ENCODE peak calls at places on chromosomes 5 and 9, in five cellular contexts. X is iPS DF 6.9; O is NT2/D1; V is CD8-positive, alpha-beta memory T cell; B is testis. L is an unnamed sample. For H3K4me1 and H3K9me3, the result is how much of the 10 kb centered on the place peaks cover.

GRCh38 chr9:137085918-137086530 is 761 bp upstream of the MAN1B1 start:
- DNase-seq in X (no peak), O (no peak), V (no peak), B (peak), L (peak)

GRCh38 chr9:99127372-99128132 is 22.6 kb downstream of the TGFBR1 start:
- DNase-seq in X (no peak), O (no peak), V (no peak), B (no peak), L (no peak)

GRCh38 chr9:35526087-35526801 is 36.3 kb downstream of the RUSC2 start:
- DNase-seq in X (no peak), O (no peak), V (no peak), B (no peak), L (no peak)

GRCh38 chr5:31220968-31221367 is 27.5 kb downstream of the CDH6 start:
- DNase-seq in X (no peak), O (no peak), V (no peak), B (no peak), L (no peak)

GRCh38 chr5:27083763-27084420 is 45.5 kb upstream of the CDH9 start:
- DNase-seq in X (no peak), O (peak), V (no peak), B (peak), L (no peak)

GRCh38 chr9:109907400-109907799 is 127.4 kb downstream of the PALM2AKAP2 start:
- DNase-seq in X (no peak), O (no peak), V (no peak), B (no peak), L (peak)

GRCh38 chr9:91843623-91844111 is 106.4 kb downstream of the ROR2 start:
- DNase-seq in X (no peak), O (no peak), V (no peak), B (peak), L (peak)

GRCh38 chr5:100616981-100617380 is 81.8 kb downstream of the FAM174A start:
- DNase-seq in X (no peak), O (no peak), V (no peak), B (no peak), L (no peak)

GRCh38 chr9:5629312-5630037 is 568 bp downstream of the RIC1 start:
- DNase-seq in X (no peak), O (no peak), V (no peak), B (peak), L (peak)

GRCh38 chr9:78574354-78575036 is 277.6 kb downstream of the PSAT1 start:
- DNase-seq in X (no peak), O (no peak), V (no peak), B (no peak), L (no peak)

GRCh38 chr5:80147119-80147815 is 108.6 kb downstream of the SERINC5 start:
- DNase-seq in X (no peak), O (no peak), V (no peak), B (no peak), L (no peak)

GRCh38 chr5:80149161-80149609 is 106.7 kb downstream of the SERINC5 start:
- DNase-seq in X (no peak), O (no peak), V (no peak), B (no peak), L (no peak)

GRCh38 chr5:80143491-80143890 is 108.3 kb downstream of the THBS4 start:
- DNase-seq in X (no peak), O (no peak), V (no peak), B (no peak), L (no peak)

GRCh38 chr5:80142996-80143395 is 107.8 kb downstream of the THBS4 start:
- DNase-seq in X (no peak), O (no peak), V (no peak), B (no peak), L (no peak)

DNA sequence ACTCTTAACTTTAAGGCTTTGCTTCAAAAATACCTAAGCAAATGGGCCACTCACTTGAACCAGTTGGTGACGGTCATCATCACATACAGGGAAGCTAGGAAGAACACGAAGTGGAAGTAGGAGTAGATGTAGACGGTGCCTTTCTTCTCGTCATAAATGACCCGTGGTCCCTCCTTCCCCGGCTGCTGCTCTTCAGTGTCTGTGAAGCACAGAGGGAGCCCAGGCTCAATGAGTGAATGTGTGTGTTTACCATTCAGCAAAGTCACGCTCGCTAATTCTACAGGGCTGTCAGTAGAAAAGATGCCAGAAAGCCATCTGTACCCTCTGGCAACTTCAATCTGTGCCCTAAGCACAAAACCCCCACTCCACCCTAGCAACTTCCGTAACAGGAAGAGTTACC is 109.8 kb downstream of the SERINC5 start:
- DNase-seq in X (no peak), O (no peak), V (no peak), B (no peak), L (no peak)
- H3K4me1 ChIP-seq in X (under half), O (under half), V (half or more), B (under half), L (under half)

DNA sequence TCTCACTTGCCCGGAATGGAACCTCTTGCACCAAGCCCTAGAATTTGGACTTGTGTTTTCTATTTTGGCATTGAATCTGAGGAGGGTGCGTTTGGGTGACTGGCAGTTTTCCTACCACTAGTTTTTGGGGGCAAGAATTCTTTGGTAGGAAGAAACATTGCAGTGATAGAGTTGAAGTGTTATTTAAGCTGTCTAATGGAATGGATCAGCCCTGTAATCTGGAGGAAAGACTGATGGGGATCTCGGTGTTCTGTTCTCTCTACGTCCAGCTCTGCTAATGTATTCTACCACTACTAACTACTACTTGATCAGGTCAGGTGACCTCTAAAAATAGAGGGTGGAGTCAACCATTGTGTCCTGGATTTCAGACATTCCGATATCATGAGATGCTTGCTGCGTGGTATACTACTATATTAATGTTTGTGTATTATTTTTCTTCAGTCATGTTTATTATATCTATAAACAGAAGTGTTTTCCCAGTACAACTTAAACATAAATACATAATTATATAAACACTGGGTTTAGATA is 2.7 kb downstream of the ARHGAP26 start:
- DNase-seq in X (no peak), O (no peak), V (no peak), B (no peak), L (no peak)
- H3K4me3 ChIP-seq in X (no peak), O (no peak), V (no peak), B (no peak), L (no peak)

GRCh38 chr5:132143148-132143547 is 69.6 kb downstream of the CSF2 start:
- DNase-seq in X (no peak), O (no peak), V (no peak), B (no peak), L (no peak)
- H3K9me3 ChIP-seq in X (under half), O (under half), V (under half), B (under half), L (under half)

GRCh38 chr9:121780641-121781040 is 129.2 kb downstream of the DAB2IP start:
- DNase-seq in X (no peak), O (no peak), V (no peak), B (peak), L (no peak)
- H3K4me1 ChIP-seq in X (under half), O (under half), V (under half), B (under half), L (under half)

DNA sequence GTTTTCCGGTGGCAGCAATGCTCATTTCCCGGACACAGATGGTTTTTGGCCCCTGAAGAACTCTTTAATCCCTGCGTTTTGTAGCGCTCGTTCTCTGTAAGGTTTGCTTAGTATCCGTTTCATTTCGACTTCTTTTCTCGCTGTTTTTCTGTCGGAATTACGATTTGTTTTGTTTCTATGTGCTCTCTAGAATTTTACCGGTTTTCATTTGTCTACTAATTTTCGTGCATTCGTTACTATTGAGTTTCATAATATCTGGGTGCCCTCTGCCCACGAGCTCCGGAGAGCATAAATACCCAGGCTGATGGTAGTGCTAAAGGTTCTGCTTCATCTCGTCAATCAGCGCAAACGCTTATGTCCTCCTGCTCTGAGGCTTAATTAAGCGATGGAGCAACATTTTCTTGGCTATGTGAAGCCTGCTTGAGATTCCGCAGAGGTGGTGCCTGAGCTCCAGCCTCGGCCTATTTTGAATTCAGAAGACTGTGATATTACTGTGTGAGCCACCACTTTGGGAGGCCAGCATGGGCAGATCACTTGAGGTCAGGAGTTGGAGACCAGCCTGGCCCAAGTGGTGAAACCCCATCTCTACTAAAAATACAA is 44.9 kb downstream of the ANXA2R start:
- DNase-seq in X (no peak), O (no peak), V (no peak), B (no peak), L (no peak)
- H3K4me3 ChIP-seq in X (no peak), O (no peak), V (peak), B (peak), L (peak)

GRCh38 chr9:40907657-40908624 is 220.5 kb downstream of the FOXD4L6 start:
- DNase-seq in X (no peak), O (no peak), V (no peak), B (no peak), L (no peak)
- H3K9me3 ChIP-seq in X (under half), O (under half), V (half or more), B (under half), L (under half)

DNA sequence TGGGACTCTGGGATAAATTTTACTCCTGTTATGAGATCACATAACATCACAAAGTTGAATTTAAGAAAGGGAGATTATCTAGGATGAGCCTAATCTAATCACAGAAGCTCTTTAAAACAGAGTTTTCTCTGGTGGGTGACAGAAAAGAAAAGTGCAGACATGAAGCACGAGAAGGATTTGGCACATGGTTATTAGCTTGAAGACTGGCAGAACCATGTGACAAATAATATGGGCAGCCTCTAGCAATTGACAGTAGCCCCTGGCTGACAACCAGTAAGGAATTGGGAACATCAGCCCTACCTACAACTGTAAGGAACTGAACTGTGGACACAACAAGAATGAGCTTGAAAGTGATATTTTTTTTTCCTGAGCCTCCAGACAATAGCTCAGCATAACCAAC is 243.1 kb downstream of the HTR1A start:
- DNase-seq in X (no peak), O (no peak), V (no peak), B (no peak), L (no peak)
- H3K4me1 ChIP-seq in X (under half), O (under half), V (under half), B (under half), L (under half)

GRCh38 chr5:120510098-120510634 is 46.1 kb downstream of the PRR16 start:
- DNase-seq in X (no peak), O (no peak), V (no peak), B (no peak), L (no peak)

GRCh38 chr5:120509056-120509455 is 45.0 kb downstream of the PRR16 start:
- DNase-seq in X (no peak), O (no peak), V (no peak), B (no peak), L (no peak)

GRCh38 chr5:120510994-120511686 is 47.0 kb downstream of the PRR16 start:
- DNase-seq in X (no peak), O (no peak), V (no peak), B (no peak), L (no peak)

GRCh38 chr5:120512757-120513650 is 48.9 kb downstream of the PRR16 start:
- DNase-seq in X (no peak), O (no peak), V (no peak), B (no peak), L (no peak)

DNA sequence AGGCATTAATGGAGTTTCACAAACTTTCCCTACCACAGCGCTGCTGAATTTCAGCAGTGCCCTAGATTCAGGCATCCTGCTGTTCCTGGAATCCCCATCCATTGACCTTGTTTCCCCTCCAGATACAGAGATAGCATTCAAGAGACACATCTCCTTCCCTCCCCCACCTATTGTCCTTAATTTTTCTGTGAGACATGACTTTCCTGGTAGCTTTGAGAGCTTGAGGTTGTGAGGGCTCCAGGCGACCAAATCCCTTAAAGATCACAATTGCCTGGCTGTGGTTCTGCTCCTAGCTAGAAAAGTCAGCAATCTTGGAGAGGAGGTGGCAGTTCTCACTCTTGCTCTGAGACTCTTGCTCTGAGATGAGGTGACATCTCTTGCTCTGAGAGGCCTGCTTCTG is 48.0 kb downstream of the PRR16 start:
- DNase-seq in X (peak), O (peak), V (no peak), B (no peak), L (no peak)
- H3K4me3 ChIP-seq in X (no peak), O (no peak), V (no peak), B (no peak), L (no peak)

GRCh38 chr9:65432051-65432450 is 147.0 kb upstream of the FOXD4L5 start:
- DNase-seq in X (no peak), O (no peak), V (no peak), B (no peak), L (no peak)

GRCh38 chr9:65426231-65426630 is 141.2 kb upstream of the FOXD4L5 start:
- DNase-seq in X (no peak), O (no peak), V (no peak), B (no peak), L (no peak)

GRCh38 chr9:65432722-65433323 is 147.8 kb upstream of the FOXD4L5 start:
- DNase-seq in X (no peak), O (no peak), V (no peak), B (no peak), L (no peak)

GRCh38 chr9:65435464-65435863 is 150.5 kb upstream of the FOXD4L5 start:
- DNase-seq in X (no peak), O (no peak), V (no peak), B (no peak), L (no peak)

GRCh38 chr9:65430221-65430620 is 145.2 kb upstream of the FOXD4L5 start:
- DNase-seq in X (no peak), O (no peak), V (no peak), B (no peak), L (no peak)
- H3K9me3 ChIP-seq in X (under half), O (under half), V (under half), B (under half), L (under half)

DNA sequence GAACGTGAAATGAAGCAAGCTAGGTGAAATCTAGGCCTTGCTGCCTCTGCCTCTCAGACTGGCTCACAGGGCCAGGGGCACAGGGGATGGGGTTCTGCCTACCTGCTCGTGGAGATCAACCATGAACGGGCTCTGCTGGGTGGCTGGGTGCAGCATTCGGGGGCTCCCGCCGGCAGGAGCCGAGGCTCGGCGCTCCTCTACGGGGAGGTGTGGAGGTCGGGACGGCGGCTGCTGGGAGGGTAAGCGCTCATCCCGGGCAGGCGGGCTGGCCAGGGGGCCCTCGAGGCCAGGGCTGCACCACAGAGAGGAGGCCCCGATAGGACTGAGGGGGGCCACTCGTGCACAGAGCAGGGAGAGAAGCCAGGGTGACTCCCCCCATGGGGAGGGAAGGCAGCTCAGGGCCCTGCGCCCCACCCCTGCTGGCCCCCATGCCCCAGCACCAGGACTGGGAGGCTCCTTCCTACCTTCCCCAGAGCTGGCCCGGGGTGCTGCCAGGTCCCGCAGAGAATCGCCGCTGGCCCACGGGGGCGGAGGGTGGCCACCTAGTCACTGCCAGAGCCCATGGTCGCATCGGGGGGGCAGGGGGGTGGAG is 5.2 kb downstream of the RNF44 start:
- DNase-seq in X (no peak), O (no peak), V (no peak), B (no peak), L (no peak)
- H3K4me1 ChIP-seq in X (under half), O (under half), V (half or more), B (half or more), L (under half)

L was measured in right cardiac atrium.